ENCODE peak calls at places on chromosomes 7 and 10, in six cellular contexts. V is T-helper 2 cell; P is activated CD8-positive, alpha-beta memory T cell treated with anti-CD3 and anti-CD28 coated beads for 48 hours; R is sigmoid colon; S is HuH-7.5; G is fibroblast of lung. E is an unnamed sample.

GRCh38 chr7:27723086-27723485 is 16.9 kb upstream of the TAX1BP1 start:
- DNase-seq in V (no peak), P (no peak), R (peak; percentile 75), S (no peak), G (peak; percentile 11), E (no peak)

GRCh38 chr7:39510738-39511372 is 55.3 kb upstream of the YAE1 start:
- DNase-seq in V (no peak), P (no peak), R (no peak), S (no peak), G (peak; percentile 81), E (peak; percentile 16)

GRCh38 chr7:140060788-140061606 is 1.8 kb downstream of the PARP12 start:
- DNase-seq in V (no peak), P (no peak), R (peak; percentile 74), S (no peak), G (peak; percentile 68), E (peak; percentile 38)

GRCh38 chr7:154857240-154857639 is 145.7 kb downstream of the PAXIP1 start:
- DNase-seq in V (no peak), P (no peak), R (peak; percentile 15), S (no peak), G (no peak), E (no peak)

GRCh38 chr10:97683556-97684357 is 3.3 kb downstream of the AVPI1 start:
- DNase-seq in V (no peak), P (no peak), R (peak; percentile 50), S (peak; percentile 36), G (peak; percentile 51), E (peak; percentile 60)

GRCh38 chr7:157017639-157018327 is 7.3 kb upstream of the MNX1 start:
- DNase-seq in V (no peak), P (no peak), R (no peak), S (no peak), G (no peak), E (no peak)

GRCh38 chr7:40604601-40605438 is 470.0 kb downstream of the SUGCT start:
- DNase-seq in V (no peak), P (no peak), R (peak; percentile 60), S (peak; percentile 27), G (peak; percentile 65), E (peak; percentile 62)

GRCh38 chr10:73789659-73790055 is 4.3 kb downstream of the ZSWIM8 start:
- DNase-seq in V (no peak), P (no peak), R (no peak), S (no peak), G (no peak), E (no peak)

GRCh38 chr10:62076872-62077271 is 175.4 kb downstream of the ARID5B start:
- DNase-seq in V (no peak), P (no peak), R (no peak), S (no peak), G (peak; percentile 93), E (peak; percentile 70)

GRCh38 chr10:107834706-107835105 is 670.2 kb upstream of the SORCS1 start:
- DNase-seq in V (no peak), P (no peak), R (no peak), S (no peak), G (no peak), E (no peak)

GRCh38 chr7:106521115-106521514 is 139.8 kb downstream of the CCDC71L start:
- DNase-seq in V (no peak), P (no peak), R (no peak), S (no peak), G (no peak), E (no peak)

GRCh38 chr7:137081694-137082093 is 213.2 kb downstream of the CHRM2 start:
- DNase-seq in V (no peak), P (no peak), R (peak; percentile 91), S (no peak), G (peak; percentile 99), E (peak; percentile 89)

GRCh38 chr7:141320287-141320686 is 230.9 kb upstream of the AGK start:
- DNase-seq in V (no peak), P (no peak), R (no peak), S (no peak), G (no peak), E (no peak)

GRCh38 chr7:70325509-70326101 is 727.3 kb downstream of the AUTS2 start:
- DNase-seq in V (no peak), P (no peak), R (no peak), S (no peak), G (peak; percentile 85), E (peak; percentile 41)

GRCh38 chr10:129094233-129094632 is 372.8 kb upstream of the MGMT start:
- DNase-seq in V (no peak), P (no peak), R (no peak), S (no peak), G (no peak), E (no peak)

GRCh38 chr7:81534446-81534845 is 235.4 kb downstream of the HGF start:
- DNase-seq in V (no peak), P (no peak), R (no peak), S (no peak), G (peak; percentile 7), E (no peak)

GRCh38 chr10:290026-290725 is 154.9 kb downstream of the ZMYND11 start:
- DNase-seq in V (no peak), P (no peak), R (no peak), S (no peak), G (peak; percentile 11), E (no peak)

GRCh38 chr7:14697684-14698083 is 204.9 kb downstream of the DGKB start:
- DNase-seq in V (no peak), P (no peak), R (no peak), S (no peak), G (no peak), E (no peak)

GRCh38 chr10:58282615-58283014 is 13.7 kb downstream of the CISD1 start:
- DNase-seq in V (peak; percentile 8), P (no peak), R (no peak), S (no peak), G (no peak), E (no peak)

GRCh38 chr10:75032813-75033212 is 78.6 kb upstream of the SAMD8 start:
- DNase-seq in V (no peak), P (no peak), R (no peak), S (no peak), G (no peak), E (no peak)

GRCh38 chr7:151174246-151175046 is 7.0 kb upstream of the GBX1 start:
- DNase-seq in V (peak; percentile 15), P (no peak), R (no peak), S (no peak), G (no peak), E (peak; percentile 11)

GRCh38 chr7:82741493-82741892 is 297.9 kb upstream of the CACNA2D1 start:
- DNase-seq in V (no peak), P (no peak), R (no peak), S (no peak), G (no peak), E (no peak)

GRCh38 chr7:33093266-33093665 is 15.9 kb downstream of the RP9 start:
- DNase-seq in V (no peak), P (no peak), R (no peak), S (no peak), G (no peak), E (no peak)

GRCh38 chr7:135486258-135486657 is 23.6 kb downstream of the CNOT4 start:
- DNase-seq in V (no peak), P (no peak), R (no peak), S (no peak), G (peak; percentile 58), E (no peak)

GRCh38 chr7:44759246-44759645 is 10.6 kb downstream of the ZMIZ2 start:
- DNase-seq in V (no peak), P (no peak), R (no peak), S (peak; percentile 9), G (no peak), E (no peak)

GRCh38 chr10:124632064-124632531 is 112.1 kb downstream of the FAM53B start:
- DNase-seq in V (peak; percentile 32), P (no peak), R (no peak), S (peak; percentile 52), G (peak; percentile 63), E (no peak)

GRCh38 chr7:31114593-31115343 is 62.7 kb downstream of the ADCYAP1R1 start:
- DNase-seq in V (no peak), P (no peak), R (no peak), S (no peak), G (peak; percentile 54), E (peak; percentile 50)

E was measured in mesenchymal stem cell.